ENCODE peak calls at places on chromosome 5, in seven cellular contexts. I, D, P, V, W, U and F are unnamed samples. For H3K4me1, the result is how much of the 10 kb centered on the place peaks cover.

GRCh38 chr5:88732181-88732633 is 150.8 kb downstream of the MEF2C start:
- DNase-seq in I (no peak), D (no peak), P (no peak), V (no peak), W (peak), U (no peak), F (no peak)

GRCh38 chr5:135079282-135079681 is 45.3 kb upstream of the PITX1 start:
- DNase-seq in I (no peak), D (no peak), P (no peak), V (no peak), W (no peak), U (no peak), F (no peak)

GRCh38 chr5:15446552-15446951 is 53.4 kb upstream of the FBXL7 start:
- DNase-seq in I (no peak), D (no peak), P (no peak), V (no peak), W (no peak), U (no peak), F (no peak)

GRCh38 chr5:173065155-173065554 is 9.0 kb downstream of the CREBRF start:
- DNase-seq in I (no peak), D (no peak), P (no peak), V (no peak), W (no peak), U (no peak), F (no peak)

GRCh38 chr5:33068786-33069185 is 357.7 kb downstream of the NPR3 start:
- DNase-seq in I (no peak), D (no peak), P (no peak), V (no peak), W (no peak), U (no peak), F (no peak)

GRCh38 chr5:88509403-88509802 is 240.8 kb upstream of the TMEM161B start:
- DNase-seq in I (no peak), D (no peak), P (no peak), V (no peak), W (no peak), U (peak), F (no peak)

GRCh38 chr5:80653497-80653896 is 955 bp upstream of the MSH3 start:
- DNase-seq in I (no peak), D (no peak), P (no peak), V (no peak), W (no peak), U (peak), F (no peak)

GRCh38 chr5:14869286-14870164 is 2.1 kb downstream of the ANKH start:
- DNase-seq in I (no peak), D (no peak), P (no peak), V (no peak), W (no peak), U (no peak), F (no peak)

GRCh38 chr5:1526151-1526631 is 2.4 kb upstream of the LPCAT1 start:
- DNase-seq in I (no peak), D (no peak), P (peak), V (no peak), W (no peak), U (no peak), F (no peak)

GRCh38 chr5:177111720-177112394 is 21.7 kb upstream of the NSD1 start:
- DNase-seq in I (peak), D (peak), P (peak), V (peak), W (no peak), U (peak), F (peak)

GRCh38 chr5:18202147-18202546 is 567.9 kb downstream of the TAF11L14 start:
- DNase-seq in I (no peak), D (no peak), P (no peak), V (no peak), W (no peak), U (no peak), F (no peak)

GRCh38 chr5:124797665-124798087 is 51.2 kb upstream of the ZNF608 start:
- DNase-seq in I (no peak), D (no peak), P (no peak), V (no peak), W (no peak), U (peak), F (no peak)
- TF ChIP-seq YY1 in I (no peak), D (no peak), P (no peak), V (no peak), W (no peak), U (no peak), F (no peak)

GRCh38 chr5:140242890-140243585 is 59.9 kb downstream of the PFDN1 start:
- DNase-seq in I (no peak), D (no peak), P (no peak), V (no peak), W (no peak), U (no peak), F (no peak)
- H3K4me1 ChIP-seq in I (half or more), D (under half), P (under half), V (under half), W (under half), U (under half), F (under half)

GRCh38 chr5:167869125-167869524 is 422.3 kb upstream of the WWC1 start:
- DNase-seq in I (no peak), D (no peak), P (no peak), V (no peak), W (no peak), U (no peak), F (no peak)
- TF ChIP-seq YY1 in I (no peak), D (no peak), P (no peak), V (no peak), W (no peak), U (no peak), F (no peak)

DNA sequence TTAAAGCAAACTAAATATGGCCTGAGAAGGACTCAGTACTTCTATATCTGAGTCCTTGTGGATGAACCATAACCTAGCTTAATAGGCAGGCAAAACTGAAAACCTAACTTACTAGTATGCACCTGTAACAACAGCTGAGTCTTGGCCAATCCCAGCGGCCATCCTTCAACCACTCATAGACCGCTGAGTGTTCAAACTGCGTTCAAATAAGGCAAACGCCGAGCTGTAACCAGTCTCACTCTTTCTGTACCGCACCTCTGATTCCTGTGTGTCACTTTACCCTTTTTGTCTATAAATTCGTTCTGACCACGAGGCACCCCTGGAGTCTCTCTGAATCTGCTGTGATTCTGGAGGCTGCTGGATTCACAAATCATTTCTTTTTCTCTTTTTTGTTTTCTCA is 170.5 kb downstream of the COL23A1 start:
- DNase-seq in I (no peak), D (no peak), P (no peak), V (no peak), W (no peak), U (no peak), F (no peak)
- H3K4me1 ChIP-seq in I (half or more), D (under half), P (under half), V (under half), W (under half), U (under half), F (under half)

GRCh38 chr5:110027527-110028322 is 338.0 kb downstream of the MAN2A1 start:
- DNase-seq in I (no peak), D (no peak), P (no peak), V (no peak), W (no peak), U (no peak), F (no peak)

GRCh38 chr5:110034076-110034475 is 344.3 kb downstream of the MAN2A1 start:
- DNase-seq in I (no peak), D (no peak), P (no peak), V (no peak), W (no peak), U (no peak), F (no peak)

GRCh38 chr5:110031402-110032140 is 341.8 kb downstream of the MAN2A1 start:
- DNase-seq in I (no peak), D (no peak), P (no peak), V (no peak), W (no peak), U (no peak), F (no peak)

DNA sequence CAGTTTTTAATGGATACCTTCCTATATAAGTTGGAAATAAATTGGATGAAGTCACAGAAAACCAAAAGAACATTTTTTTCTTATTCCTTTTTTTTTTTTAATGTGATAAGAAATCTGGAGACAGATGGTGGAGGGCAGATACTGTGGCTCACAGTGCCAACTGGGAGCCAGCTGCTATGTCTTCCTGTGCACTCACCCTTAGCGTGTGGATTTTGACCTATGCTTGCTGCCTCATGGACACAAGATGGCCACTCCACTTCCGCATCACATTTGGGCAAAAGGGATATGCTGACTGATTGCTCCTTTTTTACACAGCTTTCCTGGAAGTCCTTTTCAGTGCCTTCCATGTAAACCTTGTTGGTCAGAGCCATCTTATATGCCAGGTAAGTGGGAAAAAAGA is 342.7 kb downstream of the MAN2A1 start:
- DNase-seq in I (no peak), D (no peak), P (no peak), V (no peak), W (no peak), U (no peak), F (no peak)
- TF ChIP-seq YY1 in I (no peak), D (no peak), P (no peak), V (no peak), W (no peak), U (no peak), F (no peak)

DNA sequence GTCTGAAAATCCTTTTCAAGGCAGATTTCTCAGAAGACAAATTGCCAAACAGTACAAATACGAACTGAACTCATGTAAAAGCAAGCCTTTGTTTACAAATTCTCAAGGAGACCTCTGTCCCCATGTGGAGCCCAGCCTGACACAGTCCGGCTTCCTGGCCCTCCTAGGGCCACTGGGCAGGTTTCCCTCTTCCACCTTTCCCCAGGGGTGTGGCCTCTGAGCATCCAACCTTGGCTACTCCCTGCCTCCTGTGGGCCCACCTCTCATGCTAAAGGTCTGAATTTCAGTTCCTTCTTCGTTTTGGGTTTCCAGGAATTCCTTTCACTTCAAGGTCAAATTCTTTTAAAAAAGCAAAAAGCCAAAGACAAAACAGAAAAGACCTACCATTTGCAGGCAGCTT is 10.1 kb downstream of the DAP start:
- DNase-seq in I (no peak), D (no peak), P (no peak), V (no peak), W (no peak), U (no peak), F (no peak)
- H3K4me1 ChIP-seq in I (under half), D (under half), P (under half), V (half or more), W (under half), U (under half), F (under half)

GRCh38 chr5:9570876-9571275 is 25.0 kb upstream of the SEMA5A start:
- DNase-seq in I (no peak), D (no peak), P (no peak), V (no peak), W (no peak), U (no peak), F (no peak)
- TF ChIP-seq YY1 in I (no peak), D (no peak), P (no peak), V (no peak), W (no peak), U (no peak), F (no peak)

DNA sequence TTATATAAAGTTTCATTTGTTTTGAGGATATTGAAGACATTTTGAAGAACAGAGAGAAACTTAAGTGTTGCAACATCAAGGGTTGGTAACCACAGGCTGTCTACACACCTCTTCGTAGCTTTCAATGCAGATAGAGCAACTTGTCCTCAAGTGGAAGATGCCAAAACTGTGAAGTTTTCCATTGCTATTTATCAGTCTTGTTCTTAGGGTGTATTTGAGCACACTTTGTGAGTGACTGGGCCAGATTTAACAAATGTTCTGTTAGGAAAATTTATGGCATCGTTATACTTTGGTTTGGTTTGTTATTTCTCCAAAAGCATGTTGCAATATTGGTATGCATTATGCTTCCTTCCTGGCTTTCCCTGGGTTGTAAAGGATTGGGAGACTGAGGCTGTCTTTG is 31.6 kb downstream of the NNT start:
- DNase-seq in I (no peak), D (no peak), P (no peak), V (no peak), W (no peak), U (no peak), F (no peak)
- H3K4me1 ChIP-seq in I (under half), D (under half), P (under half), V (under half), W (under half), U (under half), F (under half)

DNA sequence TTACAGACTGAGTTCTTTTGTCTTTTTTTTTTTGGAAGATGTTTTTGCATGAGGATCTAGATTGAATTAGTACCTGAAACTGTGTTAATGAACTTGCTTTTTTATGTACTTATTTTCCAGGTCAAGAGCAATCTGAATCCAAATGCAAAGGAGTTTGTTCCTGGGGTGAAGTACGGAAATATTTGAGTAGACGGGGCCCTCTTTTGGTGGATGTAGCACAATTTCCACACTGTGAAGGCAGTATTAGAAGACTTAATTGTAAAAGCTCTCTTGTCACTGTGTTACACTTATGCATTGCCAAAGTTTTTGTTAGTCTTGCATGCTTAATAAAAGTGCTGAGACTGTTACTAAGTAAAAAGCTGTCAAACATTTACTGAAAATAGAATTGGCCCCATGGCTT is 14.5 kb downstream of the SLC23A1 start:
- DNase-seq in I (no peak), D (no peak), P (no peak), V (no peak), W (no peak), U (peak), F (no peak)
- TF ChIP-seq YY1 in I (no peak), D (no peak), P (no peak), V (no peak), W (no peak), U (no peak), F (no peak)